ENCODE peak calls at places on chromosomes 6 and 20, in four cellular contexts. H is uterus, E is breast epithelium, V is A549. X is an unnamed sample.

GRCh38 chr6:5619249-5619648 is 357.9 kb downstream of the FARS2 start:
- DNase-seq in H (no peak), E (no peak), V (no peak), X (no peak)

GRCh38 chr6:45920819-45921511 is 94.7 kb downstream of the CLIC5 start:
- DNase-seq in H (no peak), E (no peak), V (no peak), X (no peak)

GRCh38 chr20:1894951-1895673 is at the start of gene SIRPA:
- DNase-seq in H (peak; percentile 77), E (no peak), V (peak; percentile 86), X (no peak)

GRCh38 chr6:20564777-20565176 is 30.5 kb downstream of the CDKAL1 start:
- DNase-seq in H (no peak), E (no peak), V (no peak), X (no peak)

GRCh38 chr6:53815381-53816119 is 20.7 kb downstream of the LRRC1 start:
- DNase-seq in H (no peak), E (no peak), V (no peak), X (no peak)

GRCh38 chr20:46438156-46438750 is 31.8 kb upstream of the ELMO2 start:
- DNase-seq in H (no peak), E (no peak), V (peak; percentile 65), X (no peak)

GRCh38 chr6:81909981-81910910 is 157.8 kb upstream of the TENT5A start:
- DNase-seq in H (no peak), E (no peak), V (no peak), X (no peak)

GRCh38 chr6:146701632-146702031 is 102.9 kb downstream of the ADGB start:
- DNase-seq in H (no peak), E (no peak), V (no peak), X (no peak)

GRCh38 chr6:30219244-30219643 is 6.0 kb upstream of the TRIM26 start:
- DNase-seq in H (no peak), E (no peak), V (peak; percentile 42), X (no peak)

GRCh38 chr20:32574296-32575226 is 10.6 kb downstream of the NOL4L start:
- DNase-seq in H (peak; percentile 54), E (no peak), V (peak; percentile 60), X (no peak)

GRCh38 chr6:49576618-49577017 is 26.1 kb downstream of the C6orf141 start:
- DNase-seq in H (no peak), E (no peak), V (no peak), X (no peak)

GRCh38 chr20:17605131-17605660 is 35.3 kb downstream of the DSTN start:
- DNase-seq in H (no peak), E (no peak), V (no peak), X (no peak)

GRCh38 chr6:2970034-2970685 is 1.2 kb downstream of the SERPINB6 start:
- DNase-seq in H (no peak), E (no peak), V (no peak), X (peak; percentile 56)

GRCh38 chr20:35235881-35236280 is 9.4 kb downstream of the MMP24 start:
- DNase-seq in H (no peak), E (no peak), V (no peak), X (no peak)

GRCh38 chr20:61599061-61599930 is 347.2 kb downstream of the CDH4 start:
- DNase-seq in H (no peak), E (no peak), V (no peak), X (no peak)

GRCh38 chr20:61594198-61594597 is 342.1 kb downstream of the CDH4 start:
- DNase-seq in H (no peak), E (no peak), V (no peak), X (no peak)

GRCh38 chr20:61598586-61598985 is 346.5 kb downstream of the CDH4 start:
- DNase-seq in H (no peak), E (no peak), V (no peak), X (no peak)

GRCh38 chr20:61597996-61598395 is 345.9 kb downstream of the CDH4 start:
- DNase-seq in H (no peak), E (no peak), V (no peak), X (no peak)

GRCh38 chr20:61595216-61595615 is 343.2 kb downstream of the CDH4 start:
- DNase-seq in H (no peak), E (no peak), V (no peak), X (no peak)
- H3K9me3 ChIP-seq in H (no peaks in the 10 kb centered on the region), E (peaks cover 26% of the 10 kb centered on the region), V (peaks cover 38% of the 10 kb centered on the region), X (no peaks in the 10 kb centered on the region)

GRCh38 chr20:53660078-53660909 is 66.7 kb upstream of the ZNF217 start:
- DNase-seq in H (peak; percentile 47), E (no peak), V (peak; percentile 36), X (no peak)
- H3K4me3 ChIP-seq in H (no peak overlapping the region), E (peak overlapping the region; percentile 73), V (peak overlapping the region; percentile 48), X (peak overlapping the region; percentile 26)

DNA sequence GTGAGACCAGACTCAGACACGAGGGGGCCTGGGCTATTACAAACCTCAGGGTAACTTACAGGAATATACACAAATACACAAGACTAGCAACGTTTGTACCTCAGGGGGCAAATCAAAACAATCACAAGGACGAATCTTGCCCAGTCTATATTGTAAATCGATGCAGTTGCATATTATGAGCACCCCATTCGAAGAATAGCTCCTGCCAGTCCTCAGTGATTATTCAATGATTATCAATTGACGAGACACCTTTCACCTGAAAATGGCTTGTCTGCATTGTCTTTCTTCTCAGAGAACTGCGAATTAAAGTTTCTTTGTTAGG is 24.6 kb upstream of the MAP3K7 start:
- DNase-seq in H (no peak), E (no peak), V (no peak), X (no peak)
- TF ChIP-seq CTCF in H (no peak), E (no peak), V (no peak), X (no peak)

GRCh38 chr6:73264446-73264845 is 1.4 kb upstream of the KHDC1 start:
- DNase-seq in H (no peak), E (no peak), V (no peak), X (no peak)

GRCh38 chr6:73263570-73263909 is 544 bp upstream of the KHDC1 start:
- DNase-seq in H (no peak), E (no peak), V (no peak), X (no peak)

GRCh38 chr6:73262701-73263569 is at the start of gene KHDC1:
- DNase-seq in H (peak; percentile 48), E (no peak), V (peak; percentile 52), X (no peak)

DNA sequence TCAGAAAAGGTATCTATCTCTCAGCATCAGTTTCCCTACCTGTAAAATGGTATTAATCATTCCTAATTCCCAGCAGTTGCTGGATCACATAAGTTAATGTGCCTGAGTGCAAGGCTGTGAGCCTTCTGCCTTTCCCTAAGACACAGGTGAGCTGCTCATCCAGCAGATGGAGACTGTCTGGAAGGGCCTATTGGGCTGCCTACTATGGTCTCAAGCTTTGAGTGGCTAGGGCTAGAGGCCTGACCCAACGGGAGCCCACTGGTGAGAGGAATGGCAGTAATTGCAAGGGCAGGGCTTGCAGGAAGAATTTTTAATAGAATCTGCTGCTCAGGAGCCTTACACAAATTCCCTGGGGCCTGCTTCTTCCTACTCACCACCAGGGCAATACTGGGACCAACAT is 4.3 kb downstream of the KHDC1 start:
- DNase-seq in H (no peak), E (no peak), V (no peak), X (no peak)
- H3K9me3 ChIP-seq in H (no peaks in the 10 kb centered on the region), E (no peaks in the 10 kb centered on the region), V (no peaks in the 10 kb centered on the region), X (no peaks in the 10 kb centered on the region)

GRCh38 chr6:35312763-35313125 is 15.1 kb downstream of the DEF6 start:
- DNase-seq in H (no peak), E (no peak), V (no peak), X (no peak)

GRCh38 chr6:35311390-35312075 is 13.9 kb downstream of the DEF6 start:
- DNase-seq in H (no peak), E (no peak), V (no peak), X (peak; percentile 52)

GRCh38 chr6:35310265-35310831 is 12.7 kb downstream of the DEF6 start:
- DNase-seq in H (no peak), E (no peak), V (no peak), X (peak; percentile 56)

GRCh38 chr6:35312076-35312762 is 14.6 kb downstream of the DEF6 start:
- DNase-seq in H (no peak), E (no peak), V (no peak), X (no peak)

GRCh38 chr6:35309611-35310264 is 12.1 kb downstream of the DEF6 start:
- DNase-seq in H (no peak), E (no peak), V (no peak), X (no peak)
- H3K4me3 ChIP-seq in H (no peak overlapping the region), E (no peak overlapping the region), V (no peak overlapping the region), X (no peak overlapping the region)

X was measured in right atrium auricular region.